ENCODE peak calls at places on chromosomes 5 and 9, in nine cellular contexts. One of them, this sample, is unnamed.

GRCh38 chr5:57032151-57032551 is 80.2 kb upstream of the MIER3 start:
- DNase-seq in DMS153: peak
- DNase-seq in H7: no peak
- DNase-seq in HS-5: no peak
- DNase-seq in Ammon's horn: no peak
- DNase-seq in astrocyte of the spinal cord: no peak
- DNase-seq in naive thymus-derived CD4-positive, alpha-beta T cell: no peak
- DNase-seq in stimulated activated CD8-positive, alpha-beta memory T cell treated with anti-CD3 and anti-CD28 coated beads, Interleukin-15, amount 100 ng/mL, for 24 hours: no peak
- DNase-seq in activated effector memory CD4-positive, alpha-beta T cell treated with anti-CD3 and anti-CD28 coated beads, Interleukin-2, amount 50 U/mL, for 16 hours: no peak
- DNase-seq in this sample: no peak

GRCh38 chr5:134082264-134082992 is 32.1 kb upstream of the TCF7 start:
- DNase-seq in Ammon's horn: no peak
- DNase-seq in H7: no peak
- DNase-seq in DMS153: no peak
- DNase-seq in astrocyte of the spinal cord: no peak
- DNase-seq in HS-5: no peak
- DNase-seq in stimulated activated CD8-positive, alpha-beta memory T cell treated with anti-CD3 and anti-CD28 coated beads, Interleukin-15, amount 100 ng/mL, for 24 hours: no peak
- DNase-seq in activated effector memory CD4-positive, alpha-beta T cell treated with anti-CD3 and anti-CD28 coated beads, Interleukin-2, amount 50 U/mL, for 16 hours: no peak
- DNase-seq in naive thymus-derived CD4-positive, alpha-beta T cell: no peak
- DNase-seq in this sample: no peak

GRCh38 chr9:120331913-120332312 is 248.1 kb downstream of the CDK5RAP2 start:
- DNase-seq in stimulated activated CD8-positive, alpha-beta memory T cell treated with anti-CD3 and anti-CD28 coated beads, Interleukin-15, amount 100 ng/mL, for 24 hours: no peak
- DNase-seq in naive thymus-derived CD4-positive, alpha-beta T cell: no peak
- DNase-seq in Ammon's horn: no peak
- DNase-seq in H7: no peak
- DNase-seq in DMS153: no peak
- DNase-seq in astrocyte of the spinal cord: peak
- DNase-seq in HS-5: no peak
- DNase-seq in activated effector memory CD4-positive, alpha-beta T cell treated with anti-CD3 and anti-CD28 coated beads, Interleukin-2, amount 50 U/mL, for 16 hours: no peak
- DNase-seq in this sample: no peak

GRCh38 chr9:81529556-81530193 is 159.7 kb downstream of the TLE1 start:
- DNase-seq in stimulated activated CD8-positive, alpha-beta memory T cell treated with anti-CD3 and anti-CD28 coated beads, Interleukin-15, amount 100 ng/mL, for 24 hours: no peak
- DNase-seq in DMS153: no peak
- DNase-seq in astrocyte of the spinal cord: peak
- DNase-seq in Ammon's horn: no peak
- DNase-seq in HS-5: no peak
- DNase-seq in activated effector memory CD4-positive, alpha-beta T cell treated with anti-CD3 and anti-CD28 coated beads, Interleukin-2, amount 50 U/mL, for 16 hours: no peak
- DNase-seq in naive thymus-derived CD4-positive, alpha-beta T cell: no peak
- DNase-seq in H7: no peak
- DNase-seq in this sample: no peak

GRCh38 chr5:96279796-96280542 is 153.1 kb downstream of the PCSK1 start:
- DNase-seq in naive thymus-derived CD4-positive, alpha-beta T cell: no peak
- DNase-seq in HS-5: no peak
- DNase-seq in DMS153: no peak
- DNase-seq in Ammon's horn: no peak
- DNase-seq in H7: no peak
- DNase-seq in astrocyte of the spinal cord: peak
- DNase-seq in activated effector memory CD4-positive, alpha-beta T cell treated with anti-CD3 and anti-CD28 coated beads, Interleukin-2, amount 50 U/mL, for 16 hours: no peak
- DNase-seq in stimulated activated CD8-positive, alpha-beta memory T cell treated with anti-CD3 and anti-CD28 coated beads, Interleukin-15, amount 100 ng/mL, for 24 hours: no peak
- DNase-seq in this sample: no peak

GRCh38 chr5:68757813-68758212 is 336.0 kb upstream of the SLC30A5 start:
- DNase-seq in Ammon's horn: no peak
- DNase-seq in activated effector memory CD4-positive, alpha-beta T cell treated with anti-CD3 and anti-CD28 coated beads, Interleukin-2, amount 50 U/mL, for 16 hours: no peak
- DNase-seq in HS-5: no peak
- DNase-seq in H7: no peak
- DNase-seq in naive thymus-derived CD4-positive, alpha-beta T cell: no peak
- DNase-seq in stimulated activated CD8-positive, alpha-beta memory T cell treated with anti-CD3 and anti-CD28 coated beads, Interleukin-15, amount 100 ng/mL, for 24 hours: no peak
- DNase-seq in astrocyte of the spinal cord: no peak
- DNase-seq in DMS153: no peak
- DNase-seq in this sample: no peak

GRCh38 chr5:10286552-10287227 is 21.0 kb downstream of the CMBL start:
- DNase-seq in HS-5: no peak
- DNase-seq in activated effector memory CD4-positive, alpha-beta T cell treated with anti-CD3 and anti-CD28 coated beads, Interleukin-2, amount 50 U/mL, for 16 hours: no peak
- DNase-seq in H7: no peak
- DNase-seq in DMS153: no peak
- DNase-seq in naive thymus-derived CD4-positive, alpha-beta T cell: no peak
- DNase-seq in stimulated activated CD8-positive, alpha-beta memory T cell treated with anti-CD3 and anti-CD28 coated beads, Interleukin-15, amount 100 ng/mL, for 24 hours: no peak
- DNase-seq in astrocyte of the spinal cord: no peak
- DNase-seq in Ammon's horn: no peak
- DNase-seq in this sample: peak

GRCh38 chr5:57841671-57842375 is 359.2 kb upstream of the ACTBL2 start:
- DNase-seq in H7: peak
- DNase-seq in naive thymus-derived CD4-positive, alpha-beta T cell: no peak
- DNase-seq in DMS153: no peak
- DNase-seq in HS-5: peak
- DNase-seq in Ammon's horn: peak
- DNase-seq in activated effector memory CD4-positive, alpha-beta T cell treated with anti-CD3 and anti-CD28 coated beads, Interleukin-2, amount 50 U/mL, for 16 hours: no peak
- DNase-seq in astrocyte of the spinal cord: peak
- DNase-seq in stimulated activated CD8-positive, alpha-beta memory T cell treated with anti-CD3 and anti-CD28 coated beads, Interleukin-15, amount 100 ng/mL, for 24 hours: no peak
- DNase-seq in this sample: no peak

GRCh38 chr5:91848453-91848852 is 465.3 kb upstream of the ARRDC3 start:
- DNase-seq in H7: no peak
- DNase-seq in DMS153: no peak
- DNase-seq in HS-5: peak
- DNase-seq in Ammon's horn: no peak
- DNase-seq in astrocyte of the spinal cord: peak
- DNase-seq in stimulated activated CD8-positive, alpha-beta memory T cell treated with anti-CD3 and anti-CD28 coated beads, Interleukin-15, amount 100 ng/mL, for 24 hours: no peak
- DNase-seq in activated effector memory CD4-positive, alpha-beta T cell treated with anti-CD3 and anti-CD28 coated beads, Interleukin-2, amount 50 U/mL, for 16 hours: no peak
- DNase-seq in naive thymus-derived CD4-positive, alpha-beta T cell: no peak
- DNase-seq in this sample: no peak

GRCh38 chr5:78905084-78905938 is 79.8 kb downstream of the ARSB start:
- DNase-seq in H7: no peak
- DNase-seq in stimulated activated CD8-positive, alpha-beta memory T cell treated with anti-CD3 and anti-CD28 coated beads, Interleukin-15, amount 100 ng/mL, for 24 hours: no peak
- DNase-seq in naive thymus-derived CD4-positive, alpha-beta T cell: no peak
- DNase-seq in activated effector memory CD4-positive, alpha-beta T cell treated with anti-CD3 and anti-CD28 coated beads, Interleukin-2, amount 50 U/mL, for 16 hours: no peak
- DNase-seq in Ammon's horn: no peak
- DNase-seq in DMS153: no peak
- DNase-seq in HS-5: no peak
- DNase-seq in astrocyte of the spinal cord: peak
- DNase-seq in this sample: no peak

GRCh38 chr9:33697171-33697570 is 98.2 kb upstream of the PRSS3 start:
- DNase-seq in Ammon's horn: no peak
- DNase-seq in HS-5: no peak
- DNase-seq in activated effector memory CD4-positive, alpha-beta T cell treated with anti-CD3 and anti-CD28 coated beads, Interleukin-2, amount 50 U/mL, for 16 hours: no peak
- DNase-seq in astrocyte of the spinal cord: no peak
- DNase-seq in stimulated activated CD8-positive, alpha-beta memory T cell treated with anti-CD3 and anti-CD28 coated beads, Interleukin-15, amount 100 ng/mL, for 24 hours: no peak
- DNase-seq in naive thymus-derived CD4-positive, alpha-beta T cell: no peak
- DNase-seq in DMS153: no peak
- DNase-seq in H7: no peak
- DNase-seq in this sample: no peak

GRCh38 chr9:118575341-118576070 is 793.7 kb downstream of the BRINP1 start:
- DNase-seq in stimulated activated CD8-positive, alpha-beta memory T cell treated with anti-CD3 and anti-CD28 coated beads, Interleukin-15, amount 100 ng/mL, for 24 hours: no peak
- DNase-seq in activated effector memory CD4-positive, alpha-beta T cell treated with anti-CD3 and anti-CD28 coated beads, Interleukin-2, amount 50 U/mL, for 16 hours: no peak
- DNase-seq in HS-5: no peak
- DNase-seq in DMS153: no peak
- DNase-seq in Ammon's horn: no peak
- DNase-seq in astrocyte of the spinal cord: no peak
- DNase-seq in H7: no peak
- DNase-seq in naive thymus-derived CD4-positive, alpha-beta T cell: no peak
- DNase-seq in this sample: no peak

GRCh38 chr5:74762599-74762998 is 4.3 kb downstream of the GFM2 start:
- DNase-seq in Ammon's horn: peak
- DNase-seq in stimulated activated CD8-positive, alpha-beta memory T cell treated with anti-CD3 and anti-CD28 coated beads, Interleukin-15, amount 100 ng/mL, for 24 hours: no peak
- DNase-seq in HS-5: peak
- DNase-seq in naive thymus-derived CD4-positive, alpha-beta T cell: no peak
- DNase-seq in DMS153: no peak
- DNase-seq in H7: no peak
- DNase-seq in activated effector memory CD4-positive, alpha-beta T cell treated with anti-CD3 and anti-CD28 coated beads, Interleukin-2, amount 50 U/mL, for 16 hours: peak
- DNase-seq in astrocyte of the spinal cord: peak
- DNase-seq in this sample: no peak

GRCh38 chr5:149643781-149644180 is 62.5 kb downstream of the ARHGEF37 start:
- DNase-seq in naive thymus-derived CD4-positive, alpha-beta T cell: no peak
- DNase-seq in DMS153: no peak
- DNase-seq in stimulated activated CD8-positive, alpha-beta memory T cell treated with anti-CD3 and anti-CD28 coated beads, Interleukin-15, amount 100 ng/mL, for 24 hours: no peak
- DNase-seq in Ammon's horn: no peak
- DNase-seq in astrocyte of the spinal cord: no peak
- DNase-seq in H7: no peak
- DNase-seq in HS-5: no peak
- DNase-seq in activated effector memory CD4-positive, alpha-beta T cell treated with anti-CD3 and anti-CD28 coated beads, Interleukin-2, amount 50 U/mL, for 16 hours: no peak
- DNase-seq in this sample: no peak

GRCh38 chr5:43643750-43644149 is 40.8 kb downstream of the NNT start:
- DNase-seq in HS-5: no peak
- DNase-seq in astrocyte of the spinal cord: no peak
- DNase-seq in activated effector memory CD4-positive, alpha-beta T cell treated with anti-CD3 and anti-CD28 coated beads, Interleukin-2, amount 50 U/mL, for 16 hours: no peak
- DNase-seq in stimulated activated CD8-positive, alpha-beta memory T cell treated with anti-CD3 and anti-CD28 coated beads, Interleukin-15, amount 100 ng/mL, for 24 hours: no peak
- DNase-seq in Ammon's horn: peak
- DNase-seq in DMS153: no peak
- DNase-seq in H7: no peak
- DNase-seq in naive thymus-derived CD4-positive, alpha-beta T cell: no peak
- DNase-seq in this sample: no peak

GRCh38 chr5:33981408-33982171 is 2.9 kb downstream of the SLC45A2 start:
- DNase-seq in DMS153: no peak
- DNase-seq in stimulated activated CD8-positive, alpha-beta memory T cell treated with anti-CD3 and anti-CD28 coated beads, Interleukin-15, amount 100 ng/mL, for 24 hours: no peak
- DNase-seq in H7: no peak
- DNase-seq in HS-5: no peak
- DNase-seq in naive thymus-derived CD4-positive, alpha-beta T cell: no peak
- DNase-seq in Ammon's horn: no peak
- DNase-seq in astrocyte of the spinal cord: peak
- DNase-seq in activated effector memory CD4-positive, alpha-beta T cell treated with anti-CD3 and anti-CD28 coated beads, Interleukin-2, amount 50 U/mL, for 16 hours: no peak
- DNase-seq in this sample: no peak

GRCh38 chr5:66517361-66517760 is 78.8 kb upstream of the MAST4 start:
- DNase-seq in astrocyte of the spinal cord: no peak
- DNase-seq in H7: no peak
- DNase-seq in naive thymus-derived CD4-positive, alpha-beta T cell: no peak
- DNase-seq in HS-5: no peak
- DNase-seq in DMS153: no peak
- DNase-seq in stimulated activated CD8-positive, alpha-beta memory T cell treated with anti-CD3 and anti-CD28 coated beads, Interleukin-15, amount 100 ng/mL, for 24 hours: no peak
- DNase-seq in activated effector memory CD4-positive, alpha-beta T cell treated with anti-CD3 and anti-CD28 coated beads, Interleukin-2, amount 50 U/mL, for 16 hours: no peak
- DNase-seq in Ammon's horn: no peak
- DNase-seq in this sample: no peak

GRCh38 chr9:22079873-22080341 is 70.8 kb upstream of the CDKN2B start:
- DNase-seq in Ammon's horn: peak
- DNase-seq in DMS153: no peak
- DNase-seq in stimulated activated CD8-positive, alpha-beta memory T cell treated with anti-CD3 and anti-CD28 coated beads, Interleukin-15, amount 100 ng/mL, for 24 hours: no peak
- DNase-seq in naive thymus-derived CD4-positive, alpha-beta T cell: peak
- DNase-seq in activated effector memory CD4-positive, alpha-beta T cell treated with anti-CD3 and anti-CD28 coated beads, Interleukin-2, amount 50 U/mL, for 16 hours: peak
- DNase-seq in H7: no peak
- DNase-seq in astrocyte of the spinal cord: peak
- DNase-seq in HS-5: no peak
- DNase-seq in this sample: no peak

GRCh38 chr9:133818444-133818843 is 80.3 kb upstream of the SARDH start:
- DNase-seq in DMS153: no peak
- DNase-seq in astrocyte of the spinal cord: peak
- DNase-seq in HS-5: no peak
- DNase-seq in Ammon's horn: no peak
- DNase-seq in activated effector memory CD4-positive, alpha-beta T cell treated with anti-CD3 and anti-CD28 coated beads, Interleukin-2, amount 50 U/mL, for 16 hours: no peak
- DNase-seq in stimulated activated CD8-positive, alpha-beta memory T cell treated with anti-CD3 and anti-CD28 coated beads, Interleukin-15, amount 100 ng/mL, for 24 hours: no peak
- DNase-seq in H7: no peak
- DNase-seq in naive thymus-derived CD4-positive, alpha-beta T cell: no peak
- DNase-seq in this sample: no peak

GRCh38 chr5:178473858-178474257 is 116.3 kb downstream of the COL23A1 start:
- DNase-seq in H7: no peak
- DNase-seq in activated effector memory CD4-positive, alpha-beta T cell treated with anti-CD3 and anti-CD28 coated beads, Interleukin-2, amount 50 U/mL, for 16 hours: peak
- DNase-seq in HS-5: no peak
- DNase-seq in naive thymus-derived CD4-positive, alpha-beta T cell: peak
- DNase-seq in Ammon's horn: no peak
- DNase-seq in DMS153: no peak
- DNase-seq in astrocyte of the spinal cord: no peak
- DNase-seq in stimulated activated CD8-positive, alpha-beta memory T cell treated with anti-CD3 and anti-CD28 coated beads, Interleukin-15, amount 100 ng/mL, for 24 hours: no peak
- DNase-seq in this sample: no peak

GRCh38 chr5:139065296-139065695 is 132.9 kb downstream of the SIL1 start:
- DNase-seq in Ammon's horn: no peak
- DNase-seq in HS-5: no peak
- DNase-seq in astrocyte of the spinal cord: no peak
- DNase-seq in DMS153: no peak
- DNase-seq in activated effector memory CD4-positive, alpha-beta T cell treated with anti-CD3 and anti-CD28 coated beads, Interleukin-2, amount 50 U/mL, for 16 hours: no peak
- DNase-seq in naive thymus-derived CD4-positive, alpha-beta T cell: no peak
- DNase-seq in stimulated activated CD8-positive, alpha-beta memory T cell treated with anti-CD3 and anti-CD28 coated beads, Interleukin-15, amount 100 ng/mL, for 24 hours: no peak
- DNase-seq in H7: no peak
- DNase-seq in this sample: no peak

GRCh38 chr5:2374703-2375102 is 376.8 kb downstream of the IRX2 start:
- DNase-seq in Ammon's horn: no peak
- DNase-seq in DMS153: no peak
- DNase-seq in H7: no peak
- DNase-seq in activated effector memory CD4-positive, alpha-beta T cell treated with anti-CD3 and anti-CD28 coated beads, Interleukin-2, amount 50 U/mL, for 16 hours: no peak
- DNase-seq in naive thymus-derived CD4-positive, alpha-beta T cell: no peak
- DNase-seq in stimulated activated CD8-positive, alpha-beta memory T cell treated with anti-CD3 and anti-CD28 coated beads, Interleukin-15, amount 100 ng/mL, for 24 hours: no peak
- DNase-seq in astrocyte of the spinal cord: no peak
- DNase-seq in HS-5: no peak
- DNase-seq in this sample: no peak

GRCh38 chr5:60843693-60844428 is at the start of gene ELOVL7:
- DNase-seq in astrocyte of the spinal cord: peak
- DNase-seq in Ammon's horn: peak
- DNase-seq in H7: peak
- DNase-seq in HS-5: no peak
- DNase-seq in activated effector memory CD4-positive, alpha-beta T cell treated with anti-CD3 and anti-CD28 coated beads, Interleukin-2, amount 50 U/mL, for 16 hours: peak
- DNase-seq in naive thymus-derived CD4-positive, alpha-beta T cell: no peak
- DNase-seq in DMS153: peak
- DNase-seq in stimulated activated CD8-positive, alpha-beta memory T cell treated with anti-CD3 and anti-CD28 coated beads, Interleukin-15, amount 100 ng/mL, for 24 hours: peak
- DNase-seq in this sample: no peak

GRCh38 chr9:109439378-109440116 is 58.6 kb downstream of the PTPN3 start:
- DNase-seq in astrocyte of the spinal cord: no peak
- DNase-seq in stimulated activated CD8-positive, alpha-beta memory T cell treated with anti-CD3 and anti-CD28 coated beads, Interleukin-15, amount 100 ng/mL, for 24 hours: no peak
- DNase-seq in HS-5: no peak
- DNase-seq in naive thymus-derived CD4-positive, alpha-beta T cell: no peak
- DNase-seq in activated effector memory CD4-positive, alpha-beta T cell treated with anti-CD3 and anti-CD28 coated beads, Interleukin-2, amount 50 U/mL, for 16 hours: no peak
- DNase-seq in Ammon's horn: no peak
- DNase-seq in DMS153: no peak
- DNase-seq in H7: no peak
- DNase-seq in this sample: no peak

GRCh38 chr9:135468866-135469521 is 10.6 kb upstream of the PPP1R26 start:
- DNase-seq in naive thymus-derived CD4-positive, alpha-beta T cell: no peak
- DNase-seq in activated effector memory CD4-positive, alpha-beta T cell treated with anti-CD3 and anti-CD28 coated beads, Interleukin-2, amount 50 U/mL, for 16 hours: peak
- DNase-seq in astrocyte of the spinal cord: no peak
- DNase-seq in stimulated activated CD8-positive, alpha-beta memory T cell treated with anti-CD3 and anti-CD28 coated beads, Interleukin-15, amount 100 ng/mL, for 24 hours: no peak
- DNase-seq in HS-5: no peak
- DNase-seq in H7: no peak
- DNase-seq in Ammon's horn: no peak
- DNase-seq in DMS153: no peak
- DNase-seq in this sample: no peak

GRCh38 chr9:86585422-86586143 is 231.4 kb upstream of the TUT7 start:
- DNase-seq in activated effector memory CD4-positive, alpha-beta T cell treated with anti-CD3 and anti-CD28 coated beads, Interleukin-2, amount 50 U/mL, for 16 hours: no peak
- DNase-seq in HS-5: no peak
- DNase-seq in Ammon's horn: no peak
- DNase-seq in astrocyte of the spinal cord: peak
- DNase-seq in H7: no peak
- DNase-seq in naive thymus-derived CD4-positive, alpha-beta T cell: no peak
- DNase-seq in DMS153: no peak
- DNase-seq in stimulated activated CD8-positive, alpha-beta memory T cell treated with anti-CD3 and anti-CD28 coated beads, Interleukin-15, amount 100 ng/mL, for 24 hours: no peak
- DNase-seq in this sample: no peak

GRCh38 chr5:146283344-146283761 is 55.3 kb upstream of the POU4F3 start:
- DNase-seq in DMS153: no peak
- DNase-seq in astrocyte of the spinal cord: peak
- DNase-seq in naive thymus-derived CD4-positive, alpha-beta T cell: no peak
- DNase-seq in Ammon's horn: no peak
- DNase-seq in HS-5: peak
- DNase-seq in H7: no peak
- DNase-seq in activated effector memory CD4-positive, alpha-beta T cell treated with anti-CD3 and anti-CD28 coated beads, Interleukin-2, amount 50 U/mL, for 16 hours: no peak
- DNase-seq in stimulated activated CD8-positive, alpha-beta memory T cell treated with anti-CD3 and anti-CD28 coated beads, Interleukin-15, amount 100 ng/mL, for 24 hours: no peak
- DNase-seq in this sample: no peak

GRCh38 chr5:155554500-155554899 is 540.9 kb downstream of the KIF4B start:
- DNase-seq in DMS153: no peak
- DNase-seq in stimulated activated CD8-positive, alpha-beta memory T cell treated with anti-CD3 and anti-CD28 coated beads, Interleukin-15, amount 100 ng/mL, for 24 hours: no peak
- DNase-seq in HS-5: no peak
- DNase-seq in H7: no peak
- DNase-seq in Ammon's horn: no peak
- DNase-seq in activated effector memory CD4-positive, alpha-beta T cell treated with anti-CD3 and anti-CD28 coated beads, Interleukin-2, amount 50 U/mL, for 16 hours: no peak
- DNase-seq in astrocyte of the spinal cord: no peak
- DNase-seq in naive thymus-derived CD4-positive, alpha-beta T cell: no peak
- DNase-seq in this sample: no peak

GRCh38 chr5:1511651-1512540 is 11.9 kb downstream of the LPCAT1 start:
- DNase-seq in activated effector memory CD4-positive, alpha-beta T cell treated with anti-CD3 and anti-CD28 coated beads, Interleukin-2, amount 50 U/mL, for 16 hours: peak
- DNase-seq in astrocyte of the spinal cord: peak
- DNase-seq in H7: peak
- DNase-seq in DMS153: no peak
- DNase-seq in HS-5: peak
- DNase-seq in naive thymus-derived CD4-positive, alpha-beta T cell: no peak
- DNase-seq in stimulated activated CD8-positive, alpha-beta memory T cell treated with anti-CD3 and anti-CD28 coated beads, Interleukin-15, amount 100 ng/mL, for 24 hours: no peak
- DNase-seq in Ammon's horn: peak
- DNase-seq in this sample: peak

GRCh38 chr5:174410716-174411512 is 313.5 kb upstream of the MSX2 start:
- DNase-seq in DMS153: no peak
- DNase-seq in HS-5: no peak
- DNase-seq in H7: no peak
- DNase-seq in activated effector memory CD4-positive, alpha-beta T cell treated with anti-CD3 and anti-CD28 coated beads, Interleukin-2, amount 50 U/mL, for 16 hours: no peak
- DNase-seq in naive thymus-derived CD4-positive, alpha-beta T cell: no peak
- DNase-seq in stimulated activated CD8-positive, alpha-beta memory T cell treated with anti-CD3 and anti-CD28 coated beads, Interleukin-15, amount 100 ng/mL, for 24 hours: no peak
- DNase-seq in Ammon's horn: no peak
- DNase-seq in astrocyte of the spinal cord: no peak
- DNase-seq in this sample: no peak

GRCh38 chr5:176536132-176536901 is 885 bp downstream of the RNF44 start:
- DNase-seq in H7: peak
- DNase-seq in astrocyte of the spinal cord: peak
- DNase-seq in Ammon's horn: peak
- DNase-seq in HS-5: peak
- DNase-seq in DMS153: peak
- DNase-seq in stimulated activated CD8-positive, alpha-beta memory T cell treated with anti-CD3 and anti-CD28 coated beads, Interleukin-15, amount 100 ng/mL, for 24 hours: peak
- DNase-seq in activated effector memory CD4-positive, alpha-beta T cell treated with anti-CD3 and anti-CD28 coated beads, Interleukin-2, amount 50 U/mL, for 16 hours: peak
- DNase-seq in naive thymus-derived CD4-positive, alpha-beta T cell: peak
- DNase-seq in this sample: peak